ENCODE peak calls at places on chromosomes 11 and 22, in seven cellular contexts. E is HCT116, L is fibroblast of pulmonary artery, H is GM23338, Y is fibroblast of the aortic adventitia, Q is astrocyte of the cerebellum, R is GM12865. D is an unnamed sample.

GRCh38 chr11:96102664-96103068 is 178.8 kb upstream of the MTMR2 start:
- DNase-seq in E (no peak), L (peak; percentile 70), H (no peak), Y (peak; percentile 85), Q (peak; percentile 52), R (no peak), D (no peak)

GRCh38 chr22:47000888-47001287 is 238.4 kb downstream of the TBC1D22A start:
- DNase-seq in E (no peak), L (no peak), H (no peak), Y (no peak), Q (no peak), R (no peak), D (no peak)

GRCh38 chr22:28174509-28174908 is 255.5 kb upstream of the PITPNB start:
- DNase-seq in E (no peak), L (no peak), H (no peak), Y (no peak), Q (no peak), R (no peak), D (no peak)

GRCh38 chr11:130451261-130452019 is 3.0 kb downstream of the ADAMTS15 start:
- DNase-seq in E (no peak), L (peak; percentile 82), H (no peak), Y (peak; percentile 86), Q (peak; percentile 22), R (no peak), D (no peak)

GRCh38 chr11:77879218-77879617 is 58.3 kb downstream of the AAMDC start:
- DNase-seq in E (no peak), L (peak; percentile 52), H (no peak), Y (peak; percentile 79), Q (no peak), R (peak; percentile 67), D (peak; percentile 47)

GRCh38 chr11:48066881-48067800 is 86.8 kb downstream of the PTPRJ start:
- DNase-seq in E (no peak), L (no peak), H (no peak), Y (peak; percentile 45), Q (peak; percentile 93), R (no peak), D (no peak)

GRCh38 chr11:123137496-123138270 is 57.4 kb downstream of the CLMP start:
- DNase-seq in E (no peak), L (peak; percentile 80), H (peak; percentile 85), Y (peak; percentile 92), Q (peak; percentile 67), R (peak; percentile 58), D (no peak)

GRCh38 chr11:105236631-105237030 is 97.1 kb upstream of the CARD18 start:
- DNase-seq in E (no peak), L (peak; percentile 39), H (no peak), Y (peak; percentile 44), Q (peak; percentile 65), R (no peak), D (no peak)

GRCh38 chr11:126900349-126900748 is 100.2 kb downstream of the KIRREL3 start:
- DNase-seq in E (no peak), L (no peak), H (no peak), Y (no peak), Q (no peak), R (no peak), D (no peak)

GRCh38 chr11:17273668-17274321 is 2.7 kb upstream of the NUCB2 start:
- DNase-seq in E (no peak), L (no peak), H (peak; percentile 83), Y (no peak), Q (no peak), R (peak; percentile 47), D (no peak)

GRCh38 chr22:49350441-49351121 is 477.1 kb downstream of the BRD1 start:
- DNase-seq in E (no peak), L (no peak), H (no peak), Y (no peak), Q (no peak), R (no peak), D (no peak)

GRCh38 chr22:31055322-31056159 is 25.6 kb upstream of the SMTN start:
- DNase-seq in E (no peak), L (peak; percentile 99), H (peak; percentile 60), Y (peak; percentile 97), Q (peak; percentile 93), R (no peak), D (peak; percentile 97)

GRCh38 chr11:106956887-106957505 is 61.3 kb downstream of the GUCY1A2 start:
- DNase-seq in E (no peak), L (no peak), H (peak; percentile 70), Y (no peak), Q (no peak), R (no peak), D (no peak)

GRCh38 chr11:44961894-44962293 is 11.2 kb upstream of the TP53I11 start:
- DNase-seq in E (no peak), L (no peak), H (no peak), Y (no peak), Q (no peak), R (no peak), D (no peak)

GRCh38 chr11:59142530-59143507 is at the start of gene FAM111A:
- DNase-seq in E (peak; percentile 83), L (peak; percentile 85), H (peak; percentile 95), Y (peak; percentile 84), Q (peak; percentile 69), R (peak; percentile 94), D (peak; percentile 95)

GRCh38 chr22:45844949-45845613 is 131.9 kb downstream of the WNT7B start:
- DNase-seq in E (no peak), L (no peak), H (peak; percentile 57), Y (no peak), Q (no peak), R (no peak), D (no peak)

GRCh38 chr22:39343259-39344045 is 6.3 kb upstream of the SYNGR1 start:
- DNase-seq in E (peak; percentile 36), L (peak; percentile 70), H (peak; percentile 88), Y (peak; percentile 69), Q (peak; percentile 39), R (peak; percentile 67), D (peak; percentile 68)

GRCh38 chr11:37946155-37946766 is 1348.2 kb upstream of the RAG2 start:
- DNase-seq in E (no peak), L (peak; percentile 76), H (peak; percentile 65), Y (peak; percentile 41), Q (peak; percentile 32), R (peak; percentile 40), D (peak; percentile 47)

GRCh38 chr22:39613549-39613921 is 43.0 kb downstream of the CACNA1I start:
- DNase-seq in E (no peak), L (no peak), H (no peak), Y (no peak), Q (no peak), R (no peak), D (no peak)

GRCh38 chr22:45198463-45198795 is 34.7 kb downstream of the NUP50 start:
- DNase-seq in E (no peak), L (no peak), H (no peak), Y (no peak), Q (no peak), R (no peak), D (no peak)

GRCh38 chr11:91248199-91248807 is 976.3 kb upstream of the FAT3 start:
- DNase-seq in E (peak; percentile 4), L (peak; percentile 59), H (peak; percentile 74), Y (peak; percentile 56), Q (peak; percentile 26), R (peak; percentile 52), D (peak; percentile 71)

GRCh38 chr11:78094250-78094649 is 14.6 kb upstream of the NDUFC2 start:
- DNase-seq in E (no peak), L (no peak), H (no peak), Y (no peak), Q (no peak), R (peak; percentile 38), D (no peak)

GRCh38 chr22:22709719-22710445 is 65.5 kb downstream of the GGTLC2 start:
- DNase-seq in E (no peak), L (no peak), H (peak; percentile 81), Y (no peak), Q (no peak), R (no peak), D (peak; percentile 46)

GRCh38 chr11:94576306-94576705 is 9.1 kb downstream of the PIWIL4 start:
- DNase-seq in E (no peak), L (no peak), H (no peak), Y (no peak), Q (no peak), R (no peak), D (no peak)

GRCh38 chr22:30314918-30315317 is 11.8 kb downstream of the TBC1D10A start:
- DNase-seq in E (no peak), L (no peak), H (no peak), Y (no peak), Q (no peak), R (peak; percentile 87), D (no peak)

GRCh38 chr11:91694331-91694730 is 530.3 kb upstream of the FAT3 start:
- DNase-seq in E (no peak), L (no peak), H (no peak), Y (no peak), Q (no peak), R (no peak), D (no peak)

GRCh38 chr22:49295465-49295743 is 532.3 kb downstream of the BRD1 start:
- DNase-seq in E (no peak), L (no peak), H (no peak), Y (no peak), Q (no peak), R (no peak), D (no peak)

GRCh38 chr11:67053896-67054850 is 2.5 kb upstream of the RHOD start:
- DNase-seq in E (no peak), L (peak; percentile 69), H (peak; percentile 90), Y (peak; percentile 59), Q (peak; percentile 78), R (peak; percentile 57), D (peak; percentile 81)

GRCh38 chr11:79670846-79671245 is 230.0 kb upstream of the TENM4 start:
- DNase-seq in E (no peak), L (no peak), H (no peak), Y (no peak), Q (no peak), R (no peak), D (no peak)

GRCh38 chr11:43996318-43996717 is 51.5 kb upstream of the ACCSL start:
- DNase-seq in E (no peak), L (no peak), H (no peak), Y (no peak), Q (no peak), R (no peak), D (no peak)

GRCh38 chr22:24516301-24516737 is 21.2 kb downstream of the UPB1 start:
- DNase-seq in E (no peak), L (peak; percentile 91), H (peak; percentile 70), Y (peak; percentile 94), Q (peak; percentile 86), R (peak; percentile 64), D (peak; percentile 56)
- TF ChIP-seq CTCF in E (no peak), L (peak; percentile 18), H (no peak), Y (peak; percentile 23), Q (peak; percentile 4), R (no peak), D (no peak)

GRCh38 chr11:18737642-18738041 is 11.7 kb upstream of the IGSF22 start:
- DNase-seq in E (no peak), L (no peak), H (no peak), Y (no peak), Q (no peak), R (no peak), D (no peak)
- TF ChIP-seq CTCF in E (no peak), L (no peak), H (no peak), Y (no peak), Q (no peak), R (no peak), D (no peak)

GRCh38 chr11:12280199-12280837 is 97.1 kb upstream of the PARVA start:
- DNase-seq in E (no peak), L (no peak), H (no peak), Y (no peak), Q (no peak), R (no peak), D (no peak)
- TF ChIP-seq CTCF in E (no peak), L (no peak), H (no peak), Y (no peak), Q (no peak), R (no peak), D (no peak)

GRCh38 chr22:25083414-25084166 is 116.1 kb upstream of the CRYBB3 start:
- DNase-seq in E (no peak), L (no peak), H (no peak), Y (no peak), Q (no peak), R (no peak), D (no peak)
- TF ChIP-seq CTCF in E (no peak), L (no peak), H (no peak), Y (no peak), Q (no peak), R (no peak), D (no peak)